ENCODE peak calls at places on chromosomes 4 and X, in four cellular contexts. C is PC-3, V is ovary, U is right atrium auricular region. H is an unnamed sample.

GRCh38 chrX:133749370-133749769 is 236.0 kb downstream of the GPC3 start:
- DNase-seq in V (no peak), U (no peak), C (no peak), H (no peak)

GRCh38 chrX:47247206-47247998 is 14.6 kb downstream of the USP11 start:
- DNase-seq in U (no peak), C (peak; percentile 78), V (no peak), H (no peak)

GRCh38 chr4:90951037-90951436 is 823.8 kb downstream of the CCSER1 start:
- DNase-seq in V (no peak), C (peak; percentile 92), U (no peak), H (no peak)

GRCh38 chrX:101785142-101785541 is 125.5 kb upstream of the ARMCX2 start:
- DNase-seq in C (no peak), U (no peak), V (no peak), H (no peak)

GRCh38 chr4:47031011-47031678 is at the start of gene GABRB1:
- DNase-seq in C (no peak), V (peak; percentile 12), U (peak; percentile 65), H (no peak)

GRCh38 chr4:123505077-123505456 is 108.5 kb downstream of the SPRY1 start:
- DNase-seq in C (peak; percentile 16), V (no peak), U (no peak), H (no peak)

GRCh38 chrX:30875957-30876356 is 13.1 kb downstream of the TAB3 start:
- DNase-seq in U (no peak), C (peak; percentile 82), V (no peak), H (no peak)

GRCh38 chrX:39819921-39820849 is 277.6 kb downstream of the BCOR start:
- DNase-seq in C (no peak), V (no peak), U (peak; percentile 63), H (no peak)

GRCh38 chrX:13029831-13030771 is 14.3 kb downstream of the FAM9C start:
- DNase-seq in U (no peak), V (no peak), C (peak; percentile 80), H (no peak)

DNA sequence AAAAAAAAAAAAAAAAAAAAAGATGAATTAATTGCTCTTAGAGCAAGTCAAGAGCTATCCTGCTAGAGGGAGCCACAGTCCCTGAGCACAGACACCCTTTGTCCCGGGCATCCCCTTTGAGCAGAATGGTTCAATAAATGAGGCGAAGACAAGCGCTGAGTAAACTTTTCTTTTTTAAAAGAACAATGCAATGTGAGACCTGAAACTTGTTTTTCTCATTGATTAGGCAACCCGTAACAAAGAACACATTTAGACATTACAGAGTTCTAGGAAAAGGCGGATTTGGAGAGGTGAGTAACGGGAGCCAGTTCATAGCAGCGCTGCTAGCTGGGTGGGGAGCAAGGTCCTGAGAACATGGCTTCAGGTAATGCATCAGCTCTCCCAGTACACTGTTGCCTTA is 46.1 kb downstream of the GRK4 start:
- DNase-seq in V (no peak), C (no peak), U (no peak), H (no peak)
- TF ChIP-seq CTCF in V (no peak), C (peak; percentile 13), U (no peak), H (no peak)

GRCh38 chr4:39613093-39613656 is 25.5 kb downstream of the SMIM14 start:
- DNase-seq in C (peak; percentile 68), V (no peak), U (no peak), H (no peak)

GRCh38 chr4:39617534-39617933 is 21.1 kb downstream of the SMIM14 start:
- DNase-seq in U (no peak), V (no peak), C (no peak), H (no peak)

GRCh38 chr4:39614487-39615162 is 24.0 kb downstream of the SMIM14 start:
- DNase-seq in C (peak; percentile 69), U (no peak), V (no peak), H (no peak)

GRCh38 chr4:39620551-39620950 is 18.1 kb downstream of the SMIM14 start:
- DNase-seq in C (no peak), U (no peak), V (no peak), H (no peak)

GRCh38 chr4:39616651-39617050 is 22.0 kb downstream of the SMIM14 start:
- DNase-seq in V (no peak), C (no peak), U (no peak), H (no peak)
- H3K4me1 ChIP-seq in V (peaks cover 8% of the 10 kb centered on the region), C (peaks cover 68% of the 10 kb centered on the region), U (peaks cover 38% of the 10 kb centered on the region), H (peaks cover 18% of the 10 kb centered on the region)

GRCh38 chrX:152926279-152926678 is 28.4 kb downstream of the ZNF185 start:
- DNase-seq in V (peak; percentile 16), C (peak; percentile 96), U (no peak), H (no peak)
- TF ChIP-seq CTCF in V (no peak), C (peak; percentile 74), U (peak; percentile 36), H (no peak)

GRCh38 chr4:52996261-52997131 is 134.4 kb downstream of the RASL11B start:
- DNase-seq in U (peak; percentile 75), V (peak; percentile 79), C (no peak), H (peak; percentile 15)

GRCh38 chr4:52995341-52996030 is 133.4 kb downstream of the RASL11B start:
- DNase-seq in C (no peak), V (no peak), U (no peak), H (no peak)

GRCh38 chr4:52998413-52998812 is 136.3 kb downstream of the RASL11B start:
- DNase-seq in C (no peak), V (no peak), U (no peak), H (no peak)

GRCh38 chr4:52993771-52994170 is 131.7 kb downstream of the RASL11B start:
- DNase-seq in U (no peak), V (peak; percentile 53), C (no peak), H (no peak)

GRCh38 chr4:52997132-52997416 is 135.0 kb downstream of the RASL11B start:
- DNase-seq in U (no peak), C (no peak), V (peak; percentile 66), H (no peak)
- H3K4me1 ChIP-seq in U (peaks cover 46% of the 10 kb centered on the region), C (no peaks in the 10 kb centered on the region), V (peaks cover 37% of the 10 kb centered on the region), H (peaks cover 16% of the 10 kb centered on the region)

GRCh38 chr4:8869879-8870646 is 1.6 kb downstream of the HMX1 start:
- DNase-seq in V (no peak), U (no peak), C (no peak), H (no peak)

GRCh38 chr4:8869002-8869878 is 2.4 kb downstream of the HMX1 start:
- DNase-seq in V (no peak), C (no peak), U (no peak), H (no peak)

GRCh38 chr4:8872402-8873291 is 1.0 kb upstream of the HMX1 start:
- DNase-seq in V (no peak), C (no peak), U (no peak), H (no peak)

GRCh38 chr4:8871417-8872401 is at the start of gene HMX1:
- DNase-seq in V (no peak), C (no peak), U (no peak), H (no peak)

DNA sequence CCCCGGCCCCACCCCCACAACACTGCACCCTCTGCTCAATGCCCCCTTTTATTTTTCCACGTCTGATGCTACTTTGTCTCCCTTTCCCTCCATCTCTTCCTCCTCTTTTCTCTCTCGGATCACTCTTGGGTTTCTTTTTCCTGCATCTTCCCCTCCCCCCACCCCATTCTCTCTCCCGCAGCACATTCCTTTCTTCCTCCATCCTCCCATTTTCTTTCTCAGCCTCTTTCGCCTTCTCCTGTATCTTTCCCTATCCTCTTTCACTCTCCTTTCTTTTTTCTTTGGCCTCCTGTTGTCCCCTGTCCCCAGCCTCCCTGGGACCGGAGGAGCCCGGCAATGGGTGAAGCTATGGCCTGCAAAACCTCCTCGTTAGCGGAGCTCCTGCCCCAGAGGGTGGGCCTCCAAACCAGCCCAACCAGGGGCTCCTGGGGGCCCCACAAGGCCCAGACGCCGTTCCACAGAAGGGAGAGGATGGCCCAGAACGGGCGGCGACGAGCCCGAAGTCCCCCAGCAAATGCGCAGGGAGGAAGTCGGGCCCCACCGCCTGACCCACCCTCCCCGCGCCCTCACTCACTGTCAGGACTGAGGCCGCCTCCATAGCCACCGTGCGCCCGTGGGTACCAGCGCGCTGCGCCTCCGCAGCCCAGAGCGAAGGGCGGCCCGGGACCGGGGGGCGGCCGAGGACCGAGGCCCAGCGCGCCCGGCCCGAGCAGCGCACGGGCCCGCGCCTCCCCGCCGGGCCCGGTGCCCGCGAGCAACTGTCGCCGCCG is 807 bp downstream of the HMX1 start:
- DNase-seq in U (no peak), C (no peak), V (no peak), H (no peak)
- TF ChIP-seq CTCF in U (no peak), C (no peak), V (no peak), H (no peak)

GRCh38 chr4:41202356-41202755 is 12.0 kb downstream of the APBB2 start:
- DNase-seq in C (no peak), V (no peak), U (no peak), H (no peak)

GRCh38 chr4:41196633-41197332 is 17.6 kb downstream of the APBB2 start:
- DNase-seq in U (no peak), V (peak; percentile 43), C (no peak), H (no peak)

GRCh38 chr4:41197495-41197894 is 16.8 kb downstream of the APBB2 start:
- DNase-seq in C (no peak), V (no peak), U (no peak), H (no peak)

GRCh38 chr4:41200486-41201017 is 13.8 kb downstream of the APBB2 start:
- DNase-seq in V (no peak), U (no peak), C (no peak), H (no peak)

GRCh38 chr4:41199788-41200187 is 14.6 kb downstream of the APBB2 start:
- DNase-seq in U (no peak), C (no peak), V (no peak), H (no peak)
- H3K4me1 ChIP-seq in U (peaks cover 54% of the 10 kb centered on the region), C (peaks cover 9% of the 10 kb centered on the region), V (peaks cover 18% of the 10 kb centered on the region), H (peaks cover 28% of the 10 kb centered on the region)

GRCh38 chr4:147157860-147158701 is 212.4 kb upstream of the TTC29 start:
- DNase-seq in C (peak; percentile 62), U (no peak), V (peak; percentile 42), H (no peak)
- TF ChIP-seq CTCF in C (peak; percentile 24), U (no peak), V (no peak), H (no peak)

DNA sequence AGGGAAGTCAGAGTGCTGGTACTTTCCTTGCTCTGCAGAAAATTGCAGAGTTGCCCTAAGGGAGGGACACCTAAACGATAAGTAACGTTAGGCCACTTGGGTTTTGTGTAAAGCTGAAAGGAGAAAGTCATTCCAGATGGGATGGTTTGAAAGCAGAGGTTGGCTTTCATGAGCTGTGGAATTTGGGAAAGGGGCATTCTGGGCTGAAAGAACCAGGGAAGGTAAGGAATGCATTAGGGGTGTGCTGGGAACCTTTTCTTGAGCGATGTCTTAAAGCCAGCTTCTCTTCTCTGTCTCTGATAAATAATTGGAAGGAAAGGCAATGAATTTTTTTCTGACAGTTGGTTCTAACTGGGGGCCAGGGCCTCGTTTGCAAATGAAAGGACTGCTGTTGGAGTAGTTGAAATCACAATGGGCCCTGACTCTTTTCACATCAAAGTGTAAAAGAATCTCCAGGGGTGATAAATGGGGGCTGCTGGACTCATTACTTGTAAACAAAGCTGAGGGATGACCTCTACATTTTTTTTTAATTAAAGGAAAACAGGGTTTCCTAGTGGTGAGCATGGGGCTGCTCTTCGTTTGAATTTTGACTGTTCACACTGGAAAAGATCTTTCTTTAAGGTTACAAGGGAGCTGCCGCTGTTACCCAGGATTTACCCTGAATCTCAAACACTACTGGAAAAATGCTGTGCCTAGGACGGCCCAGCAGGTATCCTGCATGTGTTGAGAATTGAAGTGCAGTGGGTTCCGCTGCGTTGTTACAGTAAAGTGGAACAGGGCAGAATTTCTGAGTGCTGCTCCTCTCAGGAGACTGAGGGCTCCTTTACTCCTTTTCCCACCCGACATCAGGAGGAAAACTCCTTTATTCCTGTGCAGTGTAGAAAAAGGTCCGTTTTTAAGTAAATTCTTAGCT is 25.0 kb downstream of the AFF1 start:
- DNase-seq in U (no peak), C (no peak), V (no peak), H (no peak)
- H3K4me1 ChIP-seq in U (peaks cover 32% of the 10 kb centered on the region), C (peaks cover 21% of the 10 kb centered on the region), V (peaks cover 10% of the 10 kb centered on the region), H (peaks cover 30% of the 10 kb centered on the region)

GRCh38 chrX:5236096-5236495 is 992.6 kb downstream of the NLGN4X start:
- DNase-seq in U (no peak), V (no peak), C (peak; percentile 58), H (no peak)
- TF ChIP-seq CTCF in U (no peak), V (no peak), C (peak; percentile 48), H (no peak)